ENCODE peak calls at places on chromosomes 6 and 20, in five cellular contexts. One of them, this sample, is unnamed.

GRCh38 chr20:46752639-46753235 is 43.3 kb downstream of the SLC2A10 start:
- DNase-seq in GM06990: no peak
- DNase-seq in aorta: peak
- DNase-seq in mammary epithelial cell: peak
- DNase-seq in cardiac fibroblast: peak
- DNase-seq in this sample: peak

GRCh38 chr6:23091795-23092194 is 522.4 kb downstream of the HDGFL1 start:
- DNase-seq in mammary epithelial cell: no peak
- DNase-seq in GM06990: no peak
- DNase-seq in aorta: no peak
- DNase-seq in cardiac fibroblast: peak
- DNase-seq in this sample: no peak

GRCh38 chr20:52569201-52569600 is 377.6 kb upstream of the ZFP64 start:
- DNase-seq in aorta: no peak
- DNase-seq in cardiac fibroblast: no peak
- DNase-seq in GM06990: no peak
- DNase-seq in mammary epithelial cell: no peak
- DNase-seq in this sample: no peak

GRCh38 chr20:44217342-44218092 is 6.9 kb upstream of the OSER1 start:
- DNase-seq in mammary epithelial cell: peak
- DNase-seq in GM06990: no peak
- DNase-seq in aorta: no peak
- DNase-seq in cardiac fibroblast: peak
- DNase-seq in this sample: peak

GRCh38 chr20:3180319-3180718 is 7.0 kb upstream of the LZTS3 start:
- DNase-seq in aorta: no peak
- DNase-seq in mammary epithelial cell: no peak
- DNase-seq in GM06990: no peak
- DNase-seq in cardiac fibroblast: no peak
- DNase-seq in this sample: no peak

GRCh38 chr6:34664270-34664971 is 32.1 kb downstream of the ILRUN start:
- DNase-seq in aorta: no peak
- DNase-seq in cardiac fibroblast: peak
- DNase-seq in mammary epithelial cell: no peak
- DNase-seq in GM06990: no peak
- DNase-seq in this sample: no peak

GRCh38 chr20:51487525-51488279 is 54.8 kb downstream of the NFATC2 start:
- DNase-seq in GM06990: no peak
- DNase-seq in mammary epithelial cell: peak
- DNase-seq in aorta: no peak
- DNase-seq in cardiac fibroblast: peak
- DNase-seq in this sample: peak

GRCh38 chr6:145235207-145235606 is 500.1 kb downstream of the EPM2A start:
- DNase-seq in mammary epithelial cell: no peak
- DNase-seq in GM06990: no peak
- DNase-seq in aorta: no peak
- DNase-seq in cardiac fibroblast: no peak
- DNase-seq in this sample: no peak

GRCh38 chr20:51388227-51388626 is 154.3 kb downstream of the NFATC2 start:
- DNase-seq in mammary epithelial cell: peak
- DNase-seq in GM06990: no peak
- DNase-seq in aorta: no peak
- DNase-seq in cardiac fibroblast: peak
- DNase-seq in this sample: no peak

GRCh38 chr6:146878564-146879343 is 280.0 kb downstream of the ADGB start:
- DNase-seq in cardiac fibroblast: no peak
- DNase-seq in GM06990: no peak
- DNase-seq in aorta: no peak
- DNase-seq in mammary epithelial cell: peak
- DNase-seq in this sample: no peak

GRCh38 chr6:155444120-155444917 is 11.3 kb downstream of the NOX3 start:
- DNase-seq in mammary epithelial cell: peak
- DNase-seq in aorta: no peak
- DNase-seq in cardiac fibroblast: peak
- DNase-seq in GM06990: no peak
- DNase-seq in this sample: no peak

GRCh38 chr6:61886608-61887259 is 399.3 kb downstream of the KHDRBS2 start:
- DNase-seq in aorta: no peak
- DNase-seq in cardiac fibroblast: no peak
- DNase-seq in mammary epithelial cell: no peak
- DNase-seq in GM06990: no peak
- DNase-seq in this sample: no peak
- H3K4me3 ChIP-seq in aorta: no peak
- H3K4me3 ChIP-seq in cardiac fibroblast: no peak
- H3K4me3 ChIP-seq in mammary epithelial cell: no peak
- H3K4me3 ChIP-seq in GM06990: no peak
- H3K4me3 ChIP-seq in this sample: no peak

GRCh38 chr6:85864453-85865401 is 222.0 kb upstream of the SYNCRIP start:
- DNase-seq in cardiac fibroblast: peak
- DNase-seq in aorta: no peak
- DNase-seq in GM06990: no peak
- DNase-seq in mammary epithelial cell: peak
- DNase-seq in this sample: no peak
- H3K4me3 ChIP-seq in cardiac fibroblast: peak
- H3K4me3 ChIP-seq in aorta: no peak
- H3K4me3 ChIP-seq in GM06990: no peak
- H3K4me3 ChIP-seq in mammary epithelial cell: peak
- H3K4me3 ChIP-seq in this sample: no peak

DNA sequence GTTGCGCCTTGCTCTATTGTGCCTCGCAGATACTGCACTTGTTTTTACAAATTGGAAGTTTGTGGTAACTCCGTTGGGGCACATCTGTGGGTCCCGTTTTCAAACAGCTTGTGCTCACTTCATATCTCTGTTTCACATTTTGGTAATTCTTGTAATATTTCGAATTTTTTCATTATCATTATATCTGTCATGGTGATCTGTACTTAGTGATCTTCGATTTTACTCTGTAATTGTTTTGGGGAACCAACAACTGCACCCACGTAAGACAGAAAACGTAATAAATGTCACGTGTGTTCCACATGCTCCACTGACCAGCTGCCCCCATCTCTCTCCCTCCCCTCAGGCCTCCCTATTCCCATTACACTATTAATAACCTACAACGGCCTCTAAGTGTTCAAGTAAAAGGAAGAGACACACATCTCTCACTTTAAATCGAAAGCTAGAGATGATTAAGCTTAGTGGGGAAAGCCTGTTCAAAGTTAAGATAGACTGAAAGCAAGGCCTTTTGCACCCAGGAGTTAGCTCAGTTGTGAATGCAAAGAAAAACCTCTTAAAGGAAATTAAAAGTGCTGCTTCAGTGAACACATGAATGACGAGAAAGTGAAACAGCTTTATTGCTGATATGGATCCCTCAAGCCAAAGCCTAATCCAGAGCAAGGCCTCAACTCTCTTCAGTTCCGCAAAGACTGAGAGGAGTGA is 26.9 kb downstream of the TTLL2 start:
- DNase-seq in GM06990: no peak
- DNase-seq in aorta: no peak
- DNase-seq in mammary epithelial cell: no peak
- DNase-seq in cardiac fibroblast: no peak
- DNase-seq in this sample: no peak
- H3K4me3 ChIP-seq in GM06990: no peak
- H3K4me3 ChIP-seq in aorta: no peak
- H3K4me3 ChIP-seq in mammary epithelial cell: no peak
- H3K4me3 ChIP-seq in cardiac fibroblast: no peak
- H3K4me3 ChIP-seq in this sample: no peak

GRCh38 chr6:152981219-152981618 is 1.6 kb downstream of the FBXO5 start:
- DNase-seq in aorta: no peak
- DNase-seq in mammary epithelial cell: no peak
- DNase-seq in cardiac fibroblast: no peak
- DNase-seq in GM06990: no peak
- DNase-seq in this sample: no peak
- H3K4me3 ChIP-seq in aorta: no peak
- H3K4me3 ChIP-seq in mammary epithelial cell: peak
- H3K4me3 ChIP-seq in cardiac fibroblast: peak
- H3K4me3 ChIP-seq in GM06990: peak
- H3K4me3 ChIP-seq in this sample: peak

DNA sequence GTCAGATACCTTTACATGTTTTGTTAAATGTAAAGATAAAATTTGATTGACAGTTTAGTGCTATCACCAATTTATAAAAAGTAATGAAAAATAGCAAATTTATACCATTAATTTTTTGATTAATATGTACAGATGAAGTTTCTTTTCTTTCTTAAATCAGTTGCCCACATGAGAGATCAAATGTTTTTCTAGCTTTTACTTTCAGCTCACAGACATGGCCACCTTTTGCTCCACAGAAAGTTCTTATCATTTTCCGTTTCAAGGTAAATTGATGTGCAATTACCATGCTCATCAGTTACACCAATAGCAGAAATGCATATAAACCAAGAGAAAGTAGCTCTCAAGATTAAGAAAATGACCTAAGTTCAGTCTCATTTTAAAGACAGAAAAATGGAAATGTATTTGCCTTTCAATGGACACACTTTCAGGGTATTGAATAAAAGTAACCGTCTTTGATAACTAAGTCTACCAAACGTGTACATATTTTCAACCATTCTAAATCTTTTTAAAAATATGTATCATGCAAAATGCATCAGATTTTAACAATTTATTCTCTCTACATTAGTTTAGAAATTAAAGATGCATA is 16.6 kb upstream of the EXOC2 start:
- DNase-seq in cardiac fibroblast: no peak
- DNase-seq in aorta: no peak
- DNase-seq in mammary epithelial cell: no peak
- DNase-seq in GM06990: no peak
- DNase-seq in this sample: no peak
- H3K4me3 ChIP-seq in cardiac fibroblast: no peak
- H3K4me3 ChIP-seq in aorta: no peak
- H3K4me3 ChIP-seq in mammary epithelial cell: no peak
- H3K4me3 ChIP-seq in GM06990: no peak
- H3K4me3 ChIP-seq in this sample: no peak

GRCh38 chr6:139013185-139013800 is 15.3 kb upstream of the ABRACL start:
- DNase-seq in GM06990: no peak
- DNase-seq in mammary epithelial cell: no peak
- DNase-seq in aorta: no peak
- DNase-seq in cardiac fibroblast: no peak
- DNase-seq in this sample: no peak

GRCh38 chr6:139011980-139012379 is 16.6 kb upstream of the ABRACL start:
- DNase-seq in aorta: no peak
- DNase-seq in mammary epithelial cell: no peak
- DNase-seq in cardiac fibroblast: no peak
- DNase-seq in GM06990: no peak
- DNase-seq in this sample: no peak

GRCh38 chr6:139017227-139017626 is 11.3 kb upstream of the ABRACL start:
- DNase-seq in GM06990: no peak
- DNase-seq in aorta: no peak
- DNase-seq in mammary epithelial cell: no peak
- DNase-seq in cardiac fibroblast: no peak
- DNase-seq in this sample: no peak

GRCh38 chr6:139016337-139017213 is 12.0 kb upstream of the ABRACL start:
- DNase-seq in cardiac fibroblast: no peak
- DNase-seq in GM06990: no peak
- DNase-seq in mammary epithelial cell: no peak
- DNase-seq in aorta: no peak
- DNase-seq in this sample: no peak

DNA sequence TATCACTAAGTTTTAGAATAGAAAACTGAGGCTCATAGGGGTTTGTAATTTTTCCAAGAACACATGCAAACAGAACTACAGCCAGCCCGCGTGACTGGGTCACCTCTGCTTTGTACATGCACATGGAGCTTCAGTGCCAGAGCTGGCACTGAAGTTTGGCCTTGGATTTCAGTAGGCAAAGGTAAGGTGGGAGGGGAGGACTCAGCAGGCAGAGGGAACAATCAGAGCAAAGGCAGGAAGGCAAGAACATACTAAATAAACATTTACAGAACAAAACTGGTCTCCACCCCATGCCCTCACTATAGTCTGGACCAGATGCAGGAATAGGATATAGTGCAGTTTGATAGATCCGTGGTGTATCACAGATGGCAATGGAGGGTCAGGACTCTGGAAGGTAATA is 13.6 kb upstream of the ABRACL start:
- DNase-seq in aorta: no peak
- DNase-seq in cardiac fibroblast: no peak
- DNase-seq in mammary epithelial cell: no peak
- DNase-seq in GM06990: no peak
- DNase-seq in this sample: no peak
- H3K4me3 ChIP-seq in aorta: no peak
- H3K4me3 ChIP-seq in cardiac fibroblast: no peak
- H3K4me3 ChIP-seq in mammary epithelial cell: no peak
- H3K4me3 ChIP-seq in GM06990: no peak
- H3K4me3 ChIP-seq in this sample: no peak

DNA sequence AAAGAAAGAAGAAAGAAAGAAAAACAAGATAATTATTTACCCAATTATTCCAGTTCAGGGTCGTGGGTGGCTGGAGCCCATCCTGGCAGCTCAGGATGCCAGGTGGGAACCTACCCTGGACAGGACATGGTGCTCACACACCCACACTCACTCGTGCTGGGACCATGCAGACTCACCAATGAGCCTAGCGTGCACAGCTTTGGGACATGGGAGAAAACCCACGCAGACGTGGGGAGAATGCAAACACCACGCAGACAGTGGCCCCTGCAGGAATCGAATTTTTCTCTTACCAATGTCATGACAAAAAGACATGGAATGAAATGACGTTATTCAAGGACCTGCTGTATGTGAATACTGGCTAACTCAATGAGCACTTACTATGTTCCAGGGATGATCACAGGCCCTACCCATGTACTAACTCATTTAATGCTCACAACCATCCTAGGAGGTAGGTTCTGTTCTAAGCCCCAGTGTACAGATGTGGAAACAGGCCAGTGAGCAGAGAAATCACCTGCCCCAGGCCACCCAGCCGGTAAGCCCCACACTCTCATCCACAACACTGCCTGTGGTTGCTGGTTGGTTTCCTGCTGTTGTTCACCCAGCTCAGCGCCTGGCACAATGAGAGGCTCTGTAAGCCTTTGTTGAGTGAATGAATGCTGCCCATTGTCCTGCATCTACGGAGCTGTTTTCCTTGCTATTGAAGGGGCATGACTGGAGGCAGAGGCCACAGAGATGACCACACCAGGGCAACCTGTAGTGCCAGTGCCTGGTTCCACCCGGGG is 6.8 kb upstream of the PI16 start:
- DNase-seq in mammary epithelial cell: peak
- DNase-seq in aorta: peak
- DNase-seq in GM06990: no peak
- DNase-seq in cardiac fibroblast: no peak
- DNase-seq in this sample: no peak
- H3K4me3 ChIP-seq in mammary epithelial cell: no peak
- H3K4me3 ChIP-seq in aorta: no peak
- H3K4me3 ChIP-seq in GM06990: no peak
- H3K4me3 ChIP-seq in cardiac fibroblast: no peak
- H3K4me3 ChIP-seq in this sample: no peak

GRCh38 chr6:43275782-43276179 is 22.3 kb upstream of the SLC22A7 start:
- DNase-seq in aorta: no peak
- DNase-seq in mammary epithelial cell: no peak
- DNase-seq in cardiac fibroblast: no peak
- DNase-seq in GM06990: no peak
- DNase-seq in this sample: no peak
- H3K4me3 ChIP-seq in aorta: no peak
- H3K4me3 ChIP-seq in mammary epithelial cell: no peak
- H3K4me3 ChIP-seq in cardiac fibroblast: no peak
- H3K4me3 ChIP-seq in GM06990: peak
- H3K4me3 ChIP-seq in this sample: no peak